ENCODE peak calls at places on chromosomes 12 and 14, in four cellular contexts. Y is T-helper 17 cell, X is psoas muscle, O is DMS53. M is an unnamed sample.
A peak's percentile ranks its signal among the peaks of the same experiment; 100 is the strongest.

GRCh38 chr14:83463500-83464098 is 1929.9 kb upstream of the SEL1L start:
- DNase-seq in Y (no peak), O (peak; percentile 79), X (no peak), M (peak; percentile 42)

GRCh38 chr12:81626406-81626805 is 132.7 kb downstream of the PPFIA2 start:
- DNase-seq in Y (no peak), O (no peak), X (no peak), M (no peak)

GRCh38 chr12:90216815-90217214 is 508.2 kb upstream of the ATP2B1 start:
- DNase-seq in X (no peak), Y (no peak), O (no peak), M (no peak)

GRCh38 chr14:100322138-100322957 is 791 bp upstream of the SLC25A47 start:
- DNase-seq in X (no peak), O (no peak), Y (no peak), M (no peak)

GRCh38 chr14:77485901-77486678 is 12.5 kb downstream of the ISM2 start:
- DNase-seq in Y (no peak), X (no peak), O (no peak), M (no peak)

GRCh38 chr14:76810953-76811400 is 1.7 kb downstream of the ANGEL1 start:
- DNase-seq in Y (no peak), X (no peak), O (peak; percentile 53), M (no peak)

GRCh38 chr12:93315907-93316622 is 61.7 kb upstream of the NUDT4 start:
- DNase-seq in X (no peak), O (peak; percentile 35), Y (no peak), M (no peak)

GRCh38 chr14:95226801-95227200 is 69.5 kb upstream of the DICER1 start:
- DNase-seq in O (no peak), X (no peak), Y (no peak), M (no peak)

GRCh38 chr12:69052613-69053408 is 119.8 kb upstream of the CPM start:
- DNase-seq in Y (no peak), O (peak; percentile 41), X (no peak), M (peak; percentile 57)

GRCh38 chr14:92481386-92481785 is 32.2 kb upstream of the RIN3 start:
- DNase-seq in Y (no peak), O (no peak), X (no peak), M (no peak)

GRCh38 chr12:93624595-93625294 is 52.3 kb downstream of the SOCS2 start:
- DNase-seq in Y (no peak), X (no peak), O (peak; percentile 46), M (no peak)

GRCh38 chr14:21626491-21627230 is 8.1 kb downstream of the OR10G2 start:
- DNase-seq in X (no peak), O (peak; percentile 2), Y (no peak), M (no peak)

GRCh38 chr12:39441963-39442894 is 691 bp downstream of the KIF21A start:
- DNase-seq in Y (peak; percentile 21), X (peak; percentile 65), O (peak; percentile 81), M (peak; percentile 15)

GRCh38 chr12:78096909-78097597 is 266.4 kb downstream of the NAV3 start:
- DNase-seq in Y (no peak), X (no peak), O (peak; percentile 61), M (no peak)

GRCh38 chr12:50677858-50678257 is 86.0 kb upstream of the ATF1 start:
- DNase-seq in O (no peak), Y (no peak), X (no peak), M (no peak)

GRCh38 chr12:5395443-5396401 is 36.2 kb upstream of the NTF3 start:
- DNase-seq in Y (no peak), X (no peak), O (peak; percentile 97), M (no peak)

GRCh38 chr12:7017870-7018349 is 366 bp downstream of the LPCAT3 start:
- DNase-seq in Y (no peak), O (peak; percentile 89), X (peak; percentile 61), M (peak; percentile 75)

M was measured in NT2/D1.